ENCODE peak calls at places on chromosomes 13 and 19, in seven cellular contexts. One of them, this sample, is unnamed.

GRCh38 chr19:31285744-31286143 is 63.5 kb downstream of the TSHZ3 start:
- DNase-seq in left kidney: peak; percentile 70
- DNase-seq in amygdala: no peak
- DNase-seq in fibroblast of mammary gland: peak; percentile 51
- DNase-seq in MV-4-11: peak; percentile 4
- DNase-seq in kidney epithelial cell: no peak
- DNase-seq in nephron progenitor cell: no peak
- DNase-seq in this sample: peak; percentile 2

GRCh38 chr19:7681336-7682174 is 922 bp downstream of the TRAPPC5 start:
- DNase-seq in amygdala: peak; percentile 63
- DNase-seq in nephron progenitor cell: peak; percentile 75
- DNase-seq in kidney epithelial cell: peak; percentile 31
- DNase-seq in MV-4-11: peak; percentile 98
- DNase-seq in left kidney: peak; percentile 96
- DNase-seq in fibroblast of mammary gland: peak; percentile 76
- DNase-seq in this sample: peak; percentile 32

GRCh38 chr19:57708641-57709354 is at the start of gene ZNF154:
- DNase-seq in left kidney: peak; percentile 96
- DNase-seq in amygdala: peak; percentile 61
- DNase-seq in nephron progenitor cell: peak; percentile 30
- DNase-seq in kidney epithelial cell: peak; percentile 31
- DNase-seq in fibroblast of mammary gland: peak; percentile 50
- DNase-seq in MV-4-11: no peak
- DNase-seq in this sample: no peak

GRCh38 chr13:38900188-38900587 is 90.4 kb downstream of the STOML3 start:
- DNase-seq in MV-4-11: no peak
- DNase-seq in kidney epithelial cell: no peak
- DNase-seq in amygdala: no peak
- DNase-seq in left kidney: no peak
- DNase-seq in nephron progenitor cell: no peak
- DNase-seq in fibroblast of mammary gland: no peak
- DNase-seq in this sample: no peak

GRCh38 chr13:98482476-98483444 is 94.1 kb downstream of the STK24 start:
- DNase-seq in fibroblast of mammary gland: peak; percentile 79
- DNase-seq in nephron progenitor cell: no peak
- DNase-seq in amygdala: peak; percentile 29
- DNase-seq in left kidney: peak; percentile 56
- DNase-seq in kidney epithelial cell: no peak
- DNase-seq in MV-4-11: peak; percentile 54
- DNase-seq in this sample: no peak

GRCh38 chr19:38009650-38010229 is 102.7 kb downstream of the SIPA1L3 start:
- DNase-seq in fibroblast of mammary gland: no peak
- DNase-seq in MV-4-11: no peak
- DNase-seq in nephron progenitor cell: no peak
- DNase-seq in left kidney: peak; percentile 35
- DNase-seq in amygdala: no peak
- DNase-seq in kidney epithelial cell: no peak
- DNase-seq in this sample: no peak

GRCh38 chr13:101248739-101249138 is 167.6 kb downstream of the NALCN start:
- DNase-seq in left kidney: no peak
- DNase-seq in nephron progenitor cell: no peak
- DNase-seq in fibroblast of mammary gland: no peak
- DNase-seq in MV-4-11: no peak
- DNase-seq in amygdala: no peak
- DNase-seq in kidney epithelial cell: no peak
- DNase-seq in this sample: no peak

GRCh38 chr19:18273566-18274302 is 518 bp downstream of the IQCN start:
- DNase-seq in MV-4-11: no peak
- DNase-seq in kidney epithelial cell: no peak
- DNase-seq in left kidney: no peak
- DNase-seq in fibroblast of mammary gland: no peak
- DNase-seq in nephron progenitor cell: no peak
- DNase-seq in amygdala: no peak
- DNase-seq in this sample: no peak

GRCh38 chr19:35521124-35521743 is 6.9 kb downstream of the SBSN start:
- DNase-seq in fibroblast of mammary gland: no peak
- DNase-seq in kidney epithelial cell: no peak
- DNase-seq in MV-4-11: no peak
- DNase-seq in amygdala: no peak
- DNase-seq in left kidney: no peak
- DNase-seq in nephron progenitor cell: no peak
- DNase-seq in this sample: no peak

GRCh38 chr19:10518444-10519361 is 1.5 kb upstream of the S1PR5 start:
- DNase-seq in left kidney: no peak
- DNase-seq in MV-4-11: peak; percentile 25
- DNase-seq in nephron progenitor cell: peak; percentile 25
- DNase-seq in amygdala: no peak
- DNase-seq in fibroblast of mammary gland: no peak
- DNase-seq in kidney epithelial cell: no peak
- DNase-seq in this sample: no peak

GRCh38 chr13:58434943-58435342 is 803.4 kb downstream of the PCDH17 start:
- DNase-seq in MV-4-11: no peak
- DNase-seq in fibroblast of mammary gland: no peak
- DNase-seq in amygdala: no peak
- DNase-seq in left kidney: no peak
- DNase-seq in nephron progenitor cell: peak; percentile 4
- DNase-seq in kidney epithelial cell: no peak
- DNase-seq in this sample: no peak

GRCh38 chr19:46069841-46070341 is 29.1 kb upstream of the IGFL4 start:
- DNase-seq in MV-4-11: no peak
- DNase-seq in nephron progenitor cell: no peak
- DNase-seq in fibroblast of mammary gland: peak; percentile 96
- DNase-seq in amygdala: no peak
- DNase-seq in left kidney: no peak
- DNase-seq in kidney epithelial cell: peak; percentile 21
- DNase-seq in this sample: peak; percentile 94

GRCh38 chr19:51690359-51691121 is 2.6 kb upstream of the SPACA6 start:
- DNase-seq in fibroblast of mammary gland: peak; percentile 60
- DNase-seq in nephron progenitor cell: peak; percentile 89
- DNase-seq in left kidney: peak; percentile 97
- DNase-seq in MV-4-11: no peak
- DNase-seq in kidney epithelial cell: no peak
- DNase-seq in amygdala: peak; percentile 63
- DNase-seq in this sample: peak; percentile 48

GRCh38 chr19:1509589-1510441 is 3.0 kb downstream of the ADAMTSL5 start:
- DNase-seq in nephron progenitor cell: no peak
- DNase-seq in kidney epithelial cell: no peak
- DNase-seq in fibroblast of mammary gland: no peak
- DNase-seq in MV-4-11: no peak
- DNase-seq in left kidney: no peak
- DNase-seq in amygdala: no peak
- DNase-seq in this sample: no peak

GRCh38 chr13:23069571-23069970 is 111.2 kb upstream of the SGCG start:
- DNase-seq in nephron progenitor cell: no peak
- DNase-seq in kidney epithelial cell: no peak
- DNase-seq in amygdala: no peak
- DNase-seq in MV-4-11: no peak
- DNase-seq in left kidney: no peak
- DNase-seq in fibroblast of mammary gland: peak; percentile 90
- DNase-seq in this sample: peak; percentile 89

GRCh38 chr13:112850273-112850672 is 118.7 kb upstream of the MCF2L start:
- DNase-seq in amygdala: no peak
- DNase-seq in left kidney: peak; percentile 31
- DNase-seq in nephron progenitor cell: no peak
- DNase-seq in MV-4-11: no peak
- DNase-seq in kidney epithelial cell: no peak
- DNase-seq in fibroblast of mammary gland: no peak
- DNase-seq in this sample: no peak

GRCh38 chr13:30572859-30573275 is 44.9 kb upstream of the USPL1 start:
- DNase-seq in nephron progenitor cell: no peak
- DNase-seq in kidney epithelial cell: no peak
- DNase-seq in MV-4-11: peak; percentile 5
- DNase-seq in fibroblast of mammary gland: peak; percentile 68
- DNase-seq in left kidney: peak; percentile 65
- DNase-seq in amygdala: no peak
- DNase-seq in this sample: peak; percentile 65

GRCh38 chr13:21458457-21458815 is 667 bp downstream of the ZDHHC20 start:
- DNase-seq in MV-4-11: no peak
- DNase-seq in left kidney: peak; percentile 84
- DNase-seq in kidney epithelial cell: no peak
- DNase-seq in amygdala: no peak
- DNase-seq in fibroblast of mammary gland: no peak
- DNase-seq in nephron progenitor cell: peak; percentile 36
- DNase-seq in this sample: no peak

GRCh38 chr19:49200238-49200862 is 42.8 kb downstream of the TRPM4 start:
- DNase-seq in kidney epithelial cell: no peak
- DNase-seq in fibroblast of mammary gland: peak; percentile 16
- DNase-seq in left kidney: no peak
- DNase-seq in amygdala: no peak
- DNase-seq in nephron progenitor cell: peak; percentile 28
- DNase-seq in MV-4-11: peak; percentile 82
- DNase-seq in this sample: peak; percentile 6

GRCh38 chr19:55113570-55114039 is 3.8 kb downstream of the PPP1R12C start:
- DNase-seq in MV-4-11: no peak
- DNase-seq in nephron progenitor cell: peak; percentile 82
- DNase-seq in fibroblast of mammary gland: peak; percentile 93
- DNase-seq in amygdala: peak; percentile 68
- DNase-seq in left kidney: peak; percentile 98
- DNase-seq in kidney epithelial cell: peak; percentile 91
- DNase-seq in this sample: peak; percentile 63

GRCh38 chr13:97125810-97126738 is 96.1 kb upstream of the MBNL2 start:
- DNase-seq in MV-4-11: peak; percentile 49
- DNase-seq in left kidney: peak; percentile 77
- DNase-seq in fibroblast of mammary gland: peak; percentile 75
- DNase-seq in amygdala: peak; percentile 15
- DNase-seq in kidney epithelial cell: no peak
- DNase-seq in nephron progenitor cell: no peak
- DNase-seq in this sample: peak; percentile 78

GRCh38 chr19:44848036-44848804 is 2.1 kb downstream of the NECTIN2 start:
- DNase-seq in fibroblast of mammary gland: peak; percentile 54
- DNase-seq in nephron progenitor cell: peak; percentile 52
- DNase-seq in left kidney: peak; percentile 80
- DNase-seq in MV-4-11: peak; percentile 39
- DNase-seq in amygdala: no peak
- DNase-seq in kidney epithelial cell: peak; percentile 55
- DNase-seq in this sample: peak; percentile 22

GRCh38 chr13:114063545-114064515 is 68.6 kb downstream of the RASA3 start:
- DNase-seq in kidney epithelial cell: no peak
- DNase-seq in MV-4-11: peak; percentile 82
- DNase-seq in fibroblast of mammary gland: peak; percentile 81
- DNase-seq in amygdala: no peak
- DNase-seq in nephron progenitor cell: no peak
- DNase-seq in left kidney: no peak
- DNase-seq in this sample: peak; percentile 59

This sample was measured in HCEC 1CT.